ENCODE peak calls at places on chromosomes 12 and 14, in ten cellular contexts. I, V, K, S, T, C, Q, P, B and G are unnamed samples.
A peak's percentile ranks its signal among the peaks of the same experiment; 100 is the strongest.

GRCh38 chr12:68445836-68446235 is 113.7 kb upstream of the MDM1 start:
- DNase-seq in K (no peak), V (no peak), B (no peak), C (no peak), Q (no peak), S (peak; percentile 61), T (no peak), P (no peak), I (no peak), G (no peak)

GRCh38 chr12:64522807-64523206 is 70.9 kb downstream of the TBK1 start:
- DNase-seq in P (no peak), K (no peak), Q (no peak), I (no peak), T (no peak), B (no peak), C (no peak), S (peak; percentile 62), V (no peak), G (no peak)

GRCh38 chr12:13103391-13104033 is at the start of gene GSG1:
- DNase-seq in I (no peak), S (peak; percentile 77), T (no peak), Q (no peak), B (no peak), P (no peak), K (no peak), V (no peak), C (no peak), G (no peak)

GRCh38 chr14:61280092-61280525 is 1.0 kb downstream of the TMEM30B start:
- DNase-seq in I (no peak), S (no peak), K (peak; percentile 36), P (no peak), B (peak; percentile 43), C (no peak), V (no peak), Q (no peak), T (no peak), G (no peak)

GRCh38 chr14:23327947-23328744 is 6.9 kb downstream of the PABPN1 start:
- DNase-seq in S (peak; percentile 82), I (no peak), C (peak; percentile 54), T (no peak), K (peak; percentile 59), B (no peak), P (peak; percentile 62), V (peak; percentile 5), Q (peak; percentile 77), G (peak; percentile 100)

GRCh38 chr12:120978296-120979219 is at the start of gene HNF1A:
- DNase-seq in B (no peak), V (no peak), K (no peak), I (no peak), C (no peak), Q (no peak), P (no peak), T (no peak), S (no peak), G (no peak)

GRCh38 chr14:105418269-105419054 is 1.2 kb upstream of the MTA1 start:
- DNase-seq in Q (no peak), S (no peak), C (no peak), I (no peak), T (no peak), K (no peak), B (no peak), P (no peak), V (no peak), G (peak; percentile 52)

GRCh38 chr12:130423136-130423535 is 85.4 kb downstream of the PIWIL1 start:
- DNase-seq in B (no peak), V (no peak), I (peak; percentile 60), S (no peak), Q (no peak), P (no peak), T (no peak), C (no peak), K (no peak), G (no peak)

GRCh38 chr12:93325855-93326254 is 51.9 kb upstream of the NUDT4 start:
- DNase-seq in S (peak; percentile 74), B (no peak), K (no peak), Q (no peak), V (no peak), T (no peak), C (no peak), I (no peak), P (peak; percentile 34), G (no peak)

GRCh38 chr12:13586361-13586760 is 389.8 kb downstream of the EMP1 start:
- DNase-seq in T (no peak), K (no peak), B (no peak), P (no peak), S (no peak), Q (no peak), I (no peak), C (no peak), V (no peak), G (no peak)

GRCh38 chr12:49089831-49090773 is 4.5 kb downstream of the DHH start:
- DNase-seq in B (peak; percentile 62), C (no peak), S (peak; percentile 43), V (peak; percentile 2), I (peak; percentile 80), T (no peak), K (no peak), Q (no peak), P (no peak), G (peak; percentile 48)

GRCh38 chr12:48017921-48018617 is 13.8 kb upstream of the COL2A1 start:
- DNase-seq in I (no peak), Q (no peak), T (no peak), V (no peak), B (no peak), C (no peak), S (no peak), P (no peak), K (no peak), G (no peak)

GRCh38 chr14:66322564-66322963 is 163.6 kb upstream of the CCDC196 start:
- DNase-seq in T (no peak), P (no peak), C (no peak), S (no peak), I (no peak), V (no peak), K (no peak), Q (no peak), B (no peak), G (no peak)

GRCh38 chr12:130286741-130287140 is 50.9 kb upstream of the PIWIL1 start:
- DNase-seq in K (no peak), C (no peak), B (no peak), V (no peak), S (no peak), I (no peak), P (no peak), Q (no peak), T (no peak), G (no peak)

GRCh38 chr14:90506748-90507147 is 109.9 kb downstream of the CALM1 start:
- DNase-seq in Q (no peak), V (no peak), P (no peak), S (no peak), B (no peak), T (no peak), K (no peak), C (no peak), I (no peak), G (no peak)

GRCh38 chr12:79933580-79934264 is 1.2 kb downstream of the PPP1R12A start:
- DNase-seq in V (peak; percentile 27), I (no peak), B (no peak), C (no peak), P (no peak), K (peak; percentile 3), T (no peak), Q (no peak), S (peak; percentile 24), G (peak; percentile 59)

GRCh38 chr14:105315941-105316562 is 1.5 kb downstream of the PACS2 start:
- DNase-seq in I (no peak), T (no peak), S (no peak), V (no peak), K (no peak), B (no peak), Q (no peak), P (no peak), C (no peak), G (no peak)

GRCh38 chr12:122732611-122733010 is 2.0 kb upstream of the HCAR1 start:
- DNase-seq in V (no peak), B (no peak), K (no peak), I (no peak), P (no peak), Q (no peak), S (no peak), C (no peak), T (no peak), G (no peak)

GRCh38 chr12:54420766-54421144 is 1.7 kb upstream of the ITGA5 start:
- DNase-seq in B (no peak), V (no peak), Q (no peak), K (no peak), C (no peak), I (no peak), T (no peak), P (no peak), S (peak; percentile 81), G (peak; percentile 31)

GRCh38 chr14:95294834-95295599 is 24.7 kb downstream of the CLMN start:
- DNase-seq in Q (no peak), V (no peak), P (no peak), I (no peak), T (no peak), S (peak; percentile 84), B (no peak), C (no peak), K (no peak), G (no peak)

GRCh38 chr12:115998119-115998633 is 279.3 kb downstream of the MED13L start:
- DNase-seq in I (no peak), S (peak; percentile 79), T (no peak), K (peak; percentile 18), B (no peak), Q (peak; percentile 41), C (no peak), V (peak; percentile 10), P (peak; percentile 48), G (peak; percentile 61)

GRCh38 chr12:11486623-11487444 is 91.5 kb upstream of the PRB2 start:
- DNase-seq in T (no peak), P (peak; percentile 68), I (peak; percentile 82), S (peak; percentile 90), Q (peak; percentile 84), B (peak; percentile 71), K (peak; percentile 76), V (no peak), C (peak; percentile 73), G (peak; percentile 94)

GRCh38 chr12:7303230-7303629 is 642 bp upstream of the ACSM4 start:
- DNase-seq in C (no peak), B (no peak), P (no peak), T (no peak), V (no peak), I (no peak), S (peak; percentile 55), K (no peak), Q (no peak), G (no peak)

GRCh38 chr12:47073951-47074350 is 5.5 kb upstream of the PCED1B start:
- DNase-seq in V (no peak), I (no peak), P (no peak), T (no peak), B (no peak), S (no peak), Q (no peak), C (no peak), K (no peak), G (no peak)

GRCh38 chr12:95802482-95803264 is 12.1 kb upstream of the NTN4 start:
- DNase-seq in C (no peak), Q (no peak), I (no peak), P (peak; percentile 71), B (no peak), V (no peak), K (no peak), S (peak; percentile 81), T (no peak), G (no peak)

GRCh38 chr12:48903982-48904411 is 21.3 kb downstream of the FKBP11 start:
- DNase-seq in B (peak; percentile 79), T (peak; percentile 46), P (peak; percentile 84), V (peak; percentile 35), Q (peak; percentile 83), C (peak; percentile 60), I (no peak), K (peak; percentile 81), S (peak; percentile 86), G (peak; percentile 97)

GRCh38 chr14:104895786-104896642 is 28.7 kb upstream of the PLD4 start:
- DNase-seq in S (no peak), I (no peak), P (no peak), C (no peak), T (no peak), K (no peak), B (peak; percentile 43), V (no peak), Q (no peak), G (no peak)

GRCh38 chr12:53208877-53209463 is 1.9 kb upstream of the ITGB7 start:
- DNase-seq in Q (no peak), K (no peak), V (peak; percentile 72), I (no peak), C (no peak), B (peak; percentile 19), P (no peak), S (no peak), T (no peak), G (no peak)